ENCODE peak calls at places on chromosomes 1 and 21, in four cellular contexts. P is K562, I is GM12878, O is HL-60. Z is an unnamed sample.

GRCh38 chr1:209398330-209398991 is 185.1 kb upstream of the CAMK1G start:
- DNase-seq in P (no peak), I (no peak), O (no peak), Z (no peak)

GRCh38 chr1:181295215-181295614 is 188.1 kb upstream of the CACNA1E start:
- DNase-seq in P (no peak), I (no peak), O (no peak), Z (no peak)

GRCh38 chr1:209485167-209485566 is 98.3 kb upstream of the CAMK1G start:
- DNase-seq in P (no peak), I (no peak), O (no peak), Z (no peak)

GRCh38 chr1:60573726-60574409 is 500.3 kb upstream of the C1orf87 start:
- DNase-seq in P (no peak), I (no peak), O (peak), Z (no peak)

GRCh38 chr1:102853701-102854187 is 254.6 kb downstream of the COL11A1 start:
- DNase-seq in P (no peak), I (no peak), O (no peak), Z (no peak)

GRCh38 chr1:167601442-167602380 is 28.3 kb upstream of the RCSD1 start:
- DNase-seq in P (peak), I (no peak), O (peak), Z (no peak)

GRCh38 chr1:193479187-193479586 is 292.8 kb upstream of the B3GALT2 start:
- DNase-seq in P (no peak), I (peak), O (peak), Z (peak)

GRCh38 chr21:33115586-33116541 is 45.9 kb downstream of the OLIG1 start:
- DNase-seq in P (no peak), I (no peak), O (no peak), Z (no peak)

GRCh38 chr21:41370840-41371697 is 9.2 kb downstream of the MX2 start:
- DNase-seq in P (no peak), I (no peak), O (no peak), Z (no peak)

GRCh38 chr1:32759997-32760623 is 57.0 kb downstream of the YARS1 start:
- DNase-seq in P (peak), I (no peak), O (no peak), Z (no peak)

GRCh38 chr1:155966135-155966534 is 12.2 kb downstream of the ARHGEF2 start:
- DNase-seq in P (no peak), I (no peak), O (no peak), Z (no peak)

GRCh38 chr1:232591344-232591743 is 38.6 kb downstream of the SIPA1L2 start:
- DNase-seq in P (no peak), I (no peak), O (no peak), Z (no peak)

GRCh38 chr1:198778049-198778448 is 139.2 kb downstream of the PTPRC start:
- DNase-seq in P (no peak), I (no peak), O (no peak), Z (no peak)

GRCh38 chr21:33208534-33208933 is 21.2 kb upstream of the IFNAR2 start:
- DNase-seq in P (no peak), I (no peak), O (no peak), Z (no peak)

DNA sequence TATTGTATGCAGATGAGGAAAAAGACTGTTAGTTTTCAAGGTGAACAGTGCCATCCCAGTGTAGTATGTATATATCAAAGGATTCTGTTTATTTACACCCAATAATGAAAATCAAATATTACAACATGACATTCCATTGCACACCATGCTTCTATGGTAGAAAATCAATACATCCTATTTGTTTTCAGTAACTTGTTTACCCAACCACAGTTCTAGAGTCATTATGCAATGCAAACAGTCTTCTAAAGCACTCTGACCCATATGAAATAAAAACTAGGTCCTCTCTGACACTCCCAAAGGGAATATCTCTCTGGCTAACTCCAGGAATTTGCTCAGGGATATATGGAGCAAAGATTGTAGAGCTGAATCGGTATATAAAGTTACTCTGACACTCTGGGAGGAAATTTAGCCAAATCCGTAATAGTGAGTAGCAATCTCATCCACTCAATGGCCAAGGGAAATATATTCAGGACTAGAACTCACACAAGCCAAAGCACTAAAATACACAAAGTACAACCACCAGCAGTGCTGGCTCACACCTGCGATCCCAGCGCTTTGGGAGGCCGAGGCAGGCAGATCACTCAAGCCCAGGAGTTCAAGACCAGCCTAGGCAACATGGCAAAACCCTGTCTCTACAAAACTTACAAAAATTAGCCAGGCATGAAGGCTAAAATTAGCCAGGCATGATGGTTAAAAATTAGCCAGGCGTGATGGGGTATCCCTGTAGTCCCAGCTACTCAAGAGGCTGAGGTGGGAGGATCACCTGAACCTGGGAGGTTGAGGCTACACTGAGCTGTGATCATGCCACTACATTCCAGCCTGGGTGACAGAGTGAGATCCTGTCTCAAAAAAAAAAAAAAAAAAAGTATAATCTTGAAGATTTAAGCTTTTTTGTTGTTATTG is 75.2 kb downstream of the RERE start:
- DNase-seq in P (no peak), I (no peak), O (no peak), Z (no peak)
- TF ChIP-seq SPI1 in P (no peak), I (no peak), O (no peak), Z (no peak)

GRCh38 chr1:2973661-2974593 is 47.3 kb upstream of the ACTRT2 start:
- DNase-seq in P (no peak), I (no peak), O (no peak), Z (no peak)

GRCh38 chr1:2972879-2973575 is 48.2 kb upstream of the ACTRT2 start:
- DNase-seq in P (no peak), I (no peak), O (no peak), Z (no peak)

GRCh38 chr1:2976180-2976562 is 45.1 kb upstream of the ACTRT2 start:
- DNase-seq in P (no peak), I (no peak), O (no peak), Z (no peak)

GRCh38 chr1:2975466-2976179 is 45.6 kb upstream of the ACTRT2 start:
- DNase-seq in P (no peak), I (no peak), O (no peak), Z (no peak)

GRCh38 chr1:2974701-2975301 is 46.5 kb upstream of the ACTRT2 start:
- DNase-seq in P (no peak), I (no peak), O (no peak), Z (no peak)
- TF ChIP-seq SPI1 in P (no peak), I (no peak), O (no peak), Z (no peak)

GRCh38 chr1:236727521-236727920 is 41.2 kb downstream of the ACTN2 start:
- DNase-seq in P (no peak), I (no peak), O (no peak), Z (no peak)
- TF ChIP-seq SPI1 in P (no peak), I (no peak), O (no peak), Z (no peak)

GRCh38 chr1:43934986-43935324 is 1.4 kb downstream of the ARTN start:
- DNase-seq in P (no peak), I (no peak), O (no peak), Z (no peak)

GRCh38 chr1:43938383-43938782 is 4.8 kb downstream of the ARTN start:
- DNase-seq in P (no peak), I (no peak), O (no peak), Z (no peak)

GRCh38 chr1:43937179-43937865 is 3.7 kb downstream of the ARTN start:
- DNase-seq in P (no peak), I (no peak), O (no peak), Z (no peak)

GRCh38 chr1:43935711-43936427 is 2.3 kb downstream of the ARTN start:
- DNase-seq in P (no peak), I (no peak), O (no peak), Z (no peak)

GRCh38 chr1:43936470-43937151 is 3.0 kb downstream of the ARTN start:
- DNase-seq in P (no peak), I (no peak), O (peak), Z (no peak)
- TF ChIP-seq SPI1 in P (no peak), I (no peak), O (no peak), Z (no peak)

DNA sequence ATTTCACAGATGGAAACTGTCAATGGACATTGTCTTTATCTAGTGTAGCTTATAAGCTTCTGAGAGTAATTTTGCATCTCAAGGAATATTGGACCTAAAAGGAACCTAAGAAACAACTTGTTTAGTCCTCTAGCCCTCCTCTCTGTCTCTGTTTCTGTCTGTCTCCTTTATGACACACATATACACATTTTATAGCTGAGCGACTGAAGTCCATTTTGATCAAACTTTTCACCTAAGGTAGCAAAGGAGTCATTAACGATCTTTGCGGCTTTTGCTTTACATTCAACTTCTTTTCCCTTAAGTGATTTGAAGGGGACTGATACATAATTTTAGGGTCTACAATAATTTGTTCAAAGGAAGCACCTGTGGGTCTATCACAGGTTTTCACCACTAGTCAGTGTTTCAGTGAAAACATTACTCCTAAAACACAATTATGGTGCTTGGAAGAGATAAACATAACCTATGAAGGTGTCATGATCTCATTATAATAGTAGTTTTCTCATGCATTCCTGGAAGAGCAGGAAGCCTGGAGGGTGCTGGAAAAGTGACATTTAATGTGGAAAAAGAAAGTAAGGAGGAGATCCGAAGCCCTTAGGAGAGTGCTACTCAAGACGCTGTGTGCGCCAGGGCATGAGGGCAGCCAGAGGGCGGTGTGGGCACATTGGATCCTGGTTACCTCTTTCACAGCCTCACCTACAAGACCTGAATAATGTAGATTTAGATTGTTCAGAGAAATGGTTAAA is 248.6 kb downstream of the DNM3 start:
- DNase-seq in P (peak), I (peak), O (no peak), Z (no peak)
- TF ChIP-seq SPI1 in P (no peak), I (no peak), O (no peak), Z (no peak)

GRCh38 chr1:234760303-234760723 is 150.3 kb upstream of the IRF2BP2 start:
- DNase-seq in P (no peak), I (no peak), O (no peak), Z (no peak)

GRCh38 chr1:234756857-234757256 is 146.9 kb upstream of the IRF2BP2 start:
- DNase-seq in P (no peak), I (no peak), O (no peak), Z (no peak)

GRCh38 chr1:234759888-234760287 is 149.9 kb upstream of the IRF2BP2 start:
- DNase-seq in P (no peak), I (no peak), O (no peak), Z (no peak)

GRCh38 chr1:234756066-234756783 is 146.2 kb upstream of the IRF2BP2 start:
- DNase-seq in P (no peak), I (no peak), O (no peak), Z (no peak)

DNA sequence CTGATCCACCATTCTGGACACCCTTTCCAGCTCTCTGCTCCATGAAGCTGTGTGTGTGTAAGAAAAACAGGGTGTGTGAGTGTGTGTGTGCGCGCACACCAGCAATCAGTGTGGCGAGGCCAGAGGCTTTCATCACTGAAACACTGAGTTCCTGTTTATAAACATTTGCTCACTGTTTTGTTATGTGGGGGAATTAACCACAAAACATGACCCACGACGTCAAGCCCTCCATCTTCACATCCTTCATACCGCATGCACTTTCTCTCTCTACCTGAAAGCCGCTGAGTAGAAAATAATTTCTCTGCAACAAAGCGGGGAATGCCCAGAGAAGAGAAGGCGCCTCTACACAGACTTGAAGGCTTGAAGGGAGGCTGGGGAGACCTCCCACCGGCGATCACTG is 148.9 kb upstream of the IRF2BP2 start:
- DNase-seq in P (no peak), I (no peak), O (no peak), Z (no peak)
- TF ChIP-seq SPI1 in P (peak), I (peak), O (peak), Z (peak)

GRCh38 chr21:45123440-45123839 is 49.1 kb downstream of the ADARB1 start:
- DNase-seq in P (no peak), I (no peak), O (no peak), Z (no peak)
- TF ChIP-seq SPI1 in P (no peak), I (no peak), O (no peak), Z (no peak)

DNA sequence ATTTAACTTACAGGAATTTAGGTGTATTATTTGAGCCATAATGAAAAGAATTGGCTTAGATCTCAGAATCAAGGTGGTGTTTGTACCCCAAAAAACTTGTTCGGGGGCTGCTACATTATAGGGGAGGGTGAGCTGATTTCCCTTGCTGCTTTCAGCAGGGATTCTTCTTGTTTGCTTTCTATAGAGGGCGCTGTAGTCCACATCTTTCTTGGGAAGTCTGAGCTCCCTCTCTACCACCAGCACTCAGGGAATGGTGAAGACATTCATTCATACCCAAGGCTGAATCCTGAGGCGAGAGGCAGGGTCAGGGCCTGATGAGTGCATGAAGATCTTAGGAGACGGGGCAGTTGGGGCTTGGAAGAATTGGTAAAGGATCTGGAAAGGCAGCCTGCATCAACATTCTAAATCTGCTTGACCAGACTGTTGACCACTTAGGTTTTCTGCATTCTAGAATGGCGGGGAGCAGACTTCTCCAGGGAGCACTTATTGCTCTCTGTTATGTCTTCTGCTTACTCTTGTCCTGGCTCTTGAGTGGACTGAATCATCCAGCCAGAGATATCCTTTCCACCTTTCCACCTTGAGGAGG is 18.9 kb downstream of the SPATA46 start:
- DNase-seq in P (peak), I (no peak), O (no peak), Z (no peak)
- TF ChIP-seq SPI1 in P (no peak), I (no peak), O (no peak), Z (no peak)

GRCh38 chr1:200793677-200794076 is 55.0 kb downstream of the CAMSAP2 start:
- DNase-seq in P (no peak), I (no peak), O (no peak), Z (no peak)

GRCh38 chr1:200795151-200795550 is 56.5 kb downstream of the CAMSAP2 start:
- DNase-seq in P (no peak), I (no peak), O (no peak), Z (no peak)

DNA sequence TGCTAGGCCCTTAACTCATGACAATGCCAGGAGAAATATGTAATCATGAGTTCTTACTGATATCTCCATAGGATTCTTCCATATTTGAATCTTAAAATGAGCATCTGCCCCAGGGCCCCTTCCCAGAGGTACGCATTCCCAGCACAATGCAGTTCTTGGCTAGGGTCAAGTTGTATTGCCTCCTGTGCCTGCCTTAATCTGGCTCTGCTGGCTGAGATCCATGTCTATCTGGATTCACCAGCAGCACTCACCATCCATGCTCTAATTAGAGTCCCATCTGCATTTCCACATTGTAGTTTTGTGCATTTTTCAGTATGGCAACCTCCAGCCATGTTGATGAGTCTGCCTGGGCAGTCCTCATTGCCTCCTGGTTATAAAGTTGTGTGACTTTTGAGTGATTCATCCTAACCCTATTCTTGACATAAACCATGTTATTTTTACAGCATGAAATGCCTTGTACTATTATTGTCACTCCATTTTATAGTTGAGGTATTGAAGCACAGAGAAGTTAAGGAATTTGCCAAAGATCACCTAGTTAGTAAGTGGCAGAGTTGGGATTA is 55.9 kb downstream of the CAMSAP2 start:
- DNase-seq in P (no peak), I (no peak), O (no peak), Z (no peak)
- TF ChIP-seq SPI1 in P (no peak), I (no peak), O (no peak), Z (no peak)

Z was measured in GM12891.